ENCODE peak calls at places on chromosomes 7 and 10, in ten cellular contexts. One of them, this sample, is unnamed.

GRCh38 chr7:152884321-152884720 is 124.8 kb downstream of the ACTR3B start:
- DNase-seq in testis: no peak
- DNase-seq in astrocyte of the cerebellum: no peak
- DNase-seq in heart left ventricle: no peak
- DNase-seq in foreskin fibroblast: no peak
- DNase-seq in fibroblast of mammary gland: no peak
- DNase-seq in GM23338: no peak
- DNase-seq in Peyer's patch: no peak
- DNase-seq in heart right ventricle: no peak
- DNase-seq in mammary epithelial cell: no peak
- DNase-seq in this sample: no peak

GRCh38 chr7:7324698-7325097 is 142.4 kb downstream of the C1GALT1 start:
- DNase-seq in testis: no peak
- DNase-seq in astrocyte of the cerebellum: no peak
- DNase-seq in heart left ventricle: no peak
- DNase-seq in foreskin fibroblast: no peak
- DNase-seq in fibroblast of mammary gland: no peak
- DNase-seq in GM23338: no peak
- DNase-seq in Peyer's patch: no peak
- DNase-seq in heart right ventricle: no peak
- DNase-seq in mammary epithelial cell: no peak
- DNase-seq in this sample: peak

GRCh38 chr7:953547-954327 is 743 bp downstream of the ADAP1 start:
- DNase-seq in testis: peak
- DNase-seq in astrocyte of the cerebellum: no peak
- DNase-seq in heart left ventricle: peak
- DNase-seq in foreskin fibroblast: peak
- DNase-seq in fibroblast of mammary gland: no peak
- DNase-seq in GM23338: peak
- DNase-seq in Peyer's patch: peak
- DNase-seq in heart right ventricle: peak
- DNase-seq in mammary epithelial cell: peak
- DNase-seq in this sample: peak

GRCh38 chr7:81457858-81458522 is 311.9 kb downstream of the HGF start:
- DNase-seq in testis: no peak
- DNase-seq in astrocyte of the cerebellum: peak
- DNase-seq in heart left ventricle: no peak
- DNase-seq in foreskin fibroblast: peak
- DNase-seq in fibroblast of mammary gland: peak
- DNase-seq in GM23338: peak
- DNase-seq in Peyer's patch: no peak
- DNase-seq in heart right ventricle: no peak
- DNase-seq in mammary epithelial cell: no peak
- DNase-seq in this sample: peak

GRCh38 chr10:52056296-52056695 is 257.8 kb upstream of the DKK1 start:
- DNase-seq in testis: no peak
- DNase-seq in astrocyte of the cerebellum: no peak
- DNase-seq in heart left ventricle: no peak
- DNase-seq in foreskin fibroblast: no peak
- DNase-seq in fibroblast of mammary gland: no peak
- DNase-seq in GM23338: no peak
- DNase-seq in Peyer's patch: no peak
- DNase-seq in heart right ventricle: no peak
- DNase-seq in mammary epithelial cell: peak
- DNase-seq in this sample: no peak

GRCh38 chr10:15254808-15255655 is 86.5 kb upstream of the NMT2 start:
- DNase-seq in testis: no peak
- DNase-seq in astrocyte of the cerebellum: no peak
- DNase-seq in heart left ventricle: peak
- DNase-seq in foreskin fibroblast: no peak
- DNase-seq in fibroblast of mammary gland: no peak
- DNase-seq in GM23338: peak
- DNase-seq in Peyer's patch: no peak
- DNase-seq in heart right ventricle: peak
- DNase-seq in mammary epithelial cell: no peak
- DNase-seq in this sample: no peak

GRCh38 chr10:114548662-114549061 is 109.4 kb downstream of the ABLIM1 start:
- DNase-seq in testis: peak
- DNase-seq in astrocyte of the cerebellum: no peak
- DNase-seq in heart left ventricle: no peak
- DNase-seq in foreskin fibroblast: peak
- DNase-seq in fibroblast of mammary gland: peak
- DNase-seq in GM23338: peak
- DNase-seq in Peyer's patch: peak
- DNase-seq in heart right ventricle: no peak
- DNase-seq in mammary epithelial cell: peak
- DNase-seq in this sample: peak

GRCh38 chr7:41592226-41592625 is 110.7 kb downstream of the INHBA start:
- DNase-seq in testis: no peak
- DNase-seq in astrocyte of the cerebellum: no peak
- DNase-seq in heart left ventricle: no peak
- DNase-seq in foreskin fibroblast: no peak
- DNase-seq in fibroblast of mammary gland: no peak
- DNase-seq in GM23338: no peak
- DNase-seq in Peyer's patch: no peak
- DNase-seq in heart right ventricle: no peak
- DNase-seq in mammary epithelial cell: no peak
- DNase-seq in this sample: no peak

DNA sequence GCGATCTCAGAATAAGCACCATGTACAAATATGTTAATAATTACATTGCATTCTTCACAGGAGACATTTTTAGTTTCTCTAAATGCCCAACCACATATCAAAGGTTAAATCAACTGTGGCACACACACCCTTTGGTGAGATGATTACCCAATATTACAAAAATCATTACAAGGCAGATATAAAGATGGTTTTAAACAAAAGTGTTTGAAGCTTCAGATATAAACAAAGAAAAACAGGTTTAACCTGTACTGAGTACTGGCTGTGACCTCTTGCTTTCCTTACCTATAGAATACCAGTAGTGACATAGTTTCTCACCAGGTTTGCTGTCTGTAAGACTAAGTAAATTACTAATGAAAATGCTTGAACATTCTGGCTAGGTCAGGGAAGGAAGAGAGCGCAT is 360.0 kb upstream of the IGFBP3 start:
- DNase-seq in testis: no peak
- DNase-seq in astrocyte of the cerebellum: no peak
- DNase-seq in heart left ventricle: no peak
- DNase-seq in foreskin fibroblast: no peak
- DNase-seq in fibroblast of mammary gland: no peak
- DNase-seq in GM23338: peak
- DNase-seq in Peyer's patch: no peak
- DNase-seq in heart right ventricle: no peak
- DNase-seq in mammary epithelial cell: peak
- DNase-seq in this sample: peak
- TF ChIP-seq CTCF in testis: no peak
- TF ChIP-seq CTCF in astrocyte of the cerebellum: no peak
- TF ChIP-seq CTCF in heart left ventricle: no peak
- TF ChIP-seq CTCF in foreskin fibroblast: no peak
- TF ChIP-seq CTCF in fibroblast of mammary gland: no peak
- TF ChIP-seq CTCF in GM23338: no peak
- TF ChIP-seq CTCF in Peyer's patch: no peak
- TF ChIP-seq CTCF in heart right ventricle: no peak
- TF ChIP-seq CTCF in mammary epithelial cell: no peak
- TF ChIP-seq CTCF in this sample: no peak

DNA sequence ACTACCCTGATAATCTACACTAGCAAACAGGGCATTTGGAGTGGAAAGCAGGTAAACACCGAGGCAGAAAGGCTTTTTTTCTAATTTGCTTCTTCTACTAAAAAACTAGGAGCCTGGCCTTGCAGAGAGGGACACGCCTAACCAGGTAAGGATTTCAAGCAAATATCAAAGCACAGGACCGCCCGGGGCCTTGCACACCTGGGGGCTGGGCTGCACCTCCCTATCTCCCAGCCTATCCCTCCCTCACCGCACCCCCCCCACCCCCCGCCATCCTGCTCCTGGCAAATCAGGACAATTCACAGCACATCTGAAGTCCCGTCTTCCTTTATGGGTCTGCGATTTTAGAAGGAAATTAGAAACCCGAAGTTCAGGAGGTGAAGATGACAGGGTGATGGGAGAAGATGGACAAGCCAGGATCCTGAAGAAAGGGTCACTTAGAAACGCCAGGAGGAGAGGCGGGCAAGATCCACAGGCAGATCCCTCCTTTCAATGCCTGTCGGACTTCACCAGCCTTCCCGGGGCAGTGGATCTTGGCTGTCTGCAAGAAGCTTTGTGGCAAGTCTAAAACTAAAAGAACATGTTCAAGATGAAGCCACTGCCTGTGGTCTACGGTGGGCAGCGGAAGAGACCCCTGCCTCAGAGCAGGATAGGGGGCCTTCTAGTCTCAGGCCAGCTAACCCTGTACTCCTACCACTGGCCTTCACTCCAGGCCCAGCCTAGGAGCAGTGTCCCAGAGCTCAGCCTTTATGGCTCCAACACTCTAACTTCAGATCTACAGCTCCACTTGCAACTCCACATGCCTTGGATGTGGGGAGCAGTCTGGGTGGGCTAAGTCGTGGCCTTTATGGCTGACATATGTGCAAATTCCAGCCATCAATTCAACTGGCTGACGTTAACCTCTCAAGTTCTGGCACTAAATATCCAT is 43.9 kb downstream of the TNS3 start:
- DNase-seq in testis: no peak
- DNase-seq in astrocyte of the cerebellum: no peak
- DNase-seq in heart left ventricle: no peak
- DNase-seq in foreskin fibroblast: peak
- DNase-seq in fibroblast of mammary gland: no peak
- DNase-seq in GM23338: peak
- DNase-seq in Peyer's patch: no peak
- DNase-seq in heart right ventricle: no peak
- DNase-seq in mammary epithelial cell: no peak
- DNase-seq in this sample: no peak
- H3K4me3 ChIP-seq in testis: peak
- H3K4me3 ChIP-seq in astrocyte of the cerebellum: peak
- H3K4me3 ChIP-seq in heart left ventricle: peak
- H3K4me3 ChIP-seq in foreskin fibroblast: peak
- H3K4me3 ChIP-seq in fibroblast of mammary gland: peak
- H3K4me3 ChIP-seq in GM23338: peak
- H3K4me3 ChIP-seq in Peyer's patch: peak
- H3K4me3 ChIP-seq in heart right ventricle: peak
- H3K4me3 ChIP-seq in mammary epithelial cell: no peak
- H3K4me3 ChIP-seq in this sample: peak

DNA sequence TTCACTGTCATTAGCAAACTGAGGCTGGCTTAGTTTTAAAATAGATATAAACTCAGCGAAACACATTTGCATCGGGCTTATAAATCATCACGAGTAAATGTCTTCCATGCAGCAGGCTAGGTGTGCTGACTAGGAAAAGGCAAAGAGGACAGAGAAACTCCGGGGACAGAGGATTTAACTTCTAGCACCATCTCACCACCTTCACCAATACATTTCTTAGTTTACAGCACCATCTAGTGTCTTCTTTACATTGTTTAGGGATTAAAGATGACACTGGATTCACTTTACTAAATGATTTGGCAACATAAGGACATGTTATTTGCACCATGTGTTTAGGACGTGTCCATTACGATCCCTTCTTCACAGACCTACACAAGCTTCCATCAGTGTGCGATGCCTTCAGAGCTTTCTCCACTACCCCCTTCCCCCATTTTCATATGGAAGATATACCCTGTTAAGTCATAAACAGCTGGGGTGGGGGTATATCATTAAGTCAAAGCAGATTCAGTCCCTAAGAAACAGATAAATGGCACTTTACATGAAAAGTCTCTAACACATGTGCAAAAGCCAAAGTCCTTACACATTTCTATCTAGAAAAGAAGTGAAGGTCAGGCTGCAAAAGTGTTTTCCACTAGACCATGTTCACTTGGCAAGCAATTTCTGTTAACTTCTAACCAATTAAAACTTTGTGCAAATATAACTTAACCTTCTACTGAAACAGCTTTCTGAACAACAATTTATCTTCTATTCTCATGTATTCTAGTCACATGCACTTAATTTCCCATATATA is 103.3 kb downstream of the GRB10 start:
- DNase-seq in testis: no peak
- DNase-seq in astrocyte of the cerebellum: no peak
- DNase-seq in heart left ventricle: no peak
- DNase-seq in foreskin fibroblast: peak
- DNase-seq in fibroblast of mammary gland: peak
- DNase-seq in GM23338: peak
- DNase-seq in Peyer's patch: no peak
- DNase-seq in heart right ventricle: no peak
- DNase-seq in mammary epithelial cell: peak
- DNase-seq in this sample: peak
- TF ChIP-seq CTCF in testis: peak
- TF ChIP-seq CTCF in astrocyte of the cerebellum: peak
- TF ChIP-seq CTCF in heart left ventricle: peak
- TF ChIP-seq CTCF in foreskin fibroblast: no peak
- TF ChIP-seq CTCF in fibroblast of mammary gland: peak
- TF ChIP-seq CTCF in GM23338: peak
- TF ChIP-seq CTCF in Peyer's patch: no peak
- TF ChIP-seq CTCF in heart right ventricle: no peak
- TF ChIP-seq CTCF in mammary epithelial cell: peak
- TF ChIP-seq CTCF in this sample: peak

GRCh38 chr10:117543999-117544728 is 1.6 kb downstream of the EMX2 start:
- DNase-seq in testis: no peak
- DNase-seq in astrocyte of the cerebellum: no peak
- DNase-seq in heart left ventricle: no peak
- DNase-seq in foreskin fibroblast: peak
- DNase-seq in fibroblast of mammary gland: no peak
- DNase-seq in GM23338: peak
- DNase-seq in Peyer's patch: no peak
- DNase-seq in heart right ventricle: no peak
- DNase-seq in mammary epithelial cell: no peak
- DNase-seq in this sample: no peak

GRCh38 chr10:117541405-117541908 is 1.1 kb upstream of the EMX2 start:
- DNase-seq in testis: peak
- DNase-seq in astrocyte of the cerebellum: no peak
- DNase-seq in heart left ventricle: no peak
- DNase-seq in foreskin fibroblast: peak
- DNase-seq in fibroblast of mammary gland: peak
- DNase-seq in GM23338: peak
- DNase-seq in Peyer's patch: no peak
- DNase-seq in heart right ventricle: no peak
- DNase-seq in mammary epithelial cell: no peak
- DNase-seq in this sample: no peak

GRCh38 chr10:117543245-117543998 is 876 bp downstream of the EMX2 start:
- DNase-seq in testis: no peak
- DNase-seq in astrocyte of the cerebellum: no peak
- DNase-seq in heart left ventricle: no peak
- DNase-seq in foreskin fibroblast: peak
- DNase-seq in fibroblast of mammary gland: no peak
- DNase-seq in GM23338: peak
- DNase-seq in Peyer's patch: no peak
- DNase-seq in heart right ventricle: no peak
- DNase-seq in mammary epithelial cell: no peak
- DNase-seq in this sample: peak

GRCh38 chr10:117541909-117542705 is 439 bp upstream of the EMX2 start:
- DNase-seq in testis: peak
- DNase-seq in astrocyte of the cerebellum: peak
- DNase-seq in heart left ventricle: no peak
- DNase-seq in foreskin fibroblast: peak
- DNase-seq in fibroblast of mammary gland: peak
- DNase-seq in GM23338: peak
- DNase-seq in Peyer's patch: no peak
- DNase-seq in heart right ventricle: no peak
- DNase-seq in mammary epithelial cell: no peak
- DNase-seq in this sample: peak

DNA sequence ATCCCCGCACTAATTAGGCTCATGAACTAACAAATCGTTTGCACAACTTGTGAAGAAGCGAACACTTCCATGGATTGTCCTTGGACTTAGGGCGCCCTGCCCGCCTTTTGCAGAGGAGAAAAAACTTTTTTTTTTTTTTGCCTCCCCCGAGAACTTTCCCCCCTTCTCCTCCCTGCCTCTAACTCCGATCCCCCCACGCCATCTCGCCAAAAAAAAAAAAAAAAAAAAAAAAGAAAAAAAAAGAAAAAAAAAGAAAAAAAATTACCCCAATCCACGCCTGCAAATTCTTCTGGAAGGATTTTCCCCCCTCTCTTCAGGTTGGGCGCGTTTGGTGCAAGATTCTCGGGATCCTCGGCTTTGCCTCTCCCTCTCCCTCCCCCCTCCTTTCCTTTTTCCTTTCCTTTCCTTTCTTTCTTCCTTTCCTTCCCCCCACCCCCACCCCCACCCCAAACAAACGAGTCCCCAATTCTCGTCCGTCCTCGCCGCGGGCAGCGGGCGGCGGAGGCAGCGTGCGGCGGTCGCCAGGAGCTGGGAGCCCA is at the start of gene EMX2:
- DNase-seq in testis: no peak
- DNase-seq in astrocyte of the cerebellum: no peak
- DNase-seq in heart left ventricle: no peak
- DNase-seq in foreskin fibroblast: no peak
- DNase-seq in fibroblast of mammary gland: no peak
- DNase-seq in GM23338: peak
- DNase-seq in Peyer's patch: no peak
- DNase-seq in heart right ventricle: no peak
- DNase-seq in mammary epithelial cell: no peak
- DNase-seq in this sample: no peak
- H3K4me3 ChIP-seq in testis: peak
- H3K4me3 ChIP-seq in astrocyte of the cerebellum: peak
- H3K4me3 ChIP-seq in heart left ventricle: peak
- H3K4me3 ChIP-seq in foreskin fibroblast: peak
- H3K4me3 ChIP-seq in fibroblast of mammary gland: peak
- H3K4me3 ChIP-seq in GM23338: peak
- H3K4me3 ChIP-seq in Peyer's patch: peak
- H3K4me3 ChIP-seq in heart right ventricle: peak
- H3K4me3 ChIP-seq in mammary epithelial cell: peak
- H3K4me3 ChIP-seq in this sample: no peak

This sample was measured in epithelial cell of esophagus.